ENCODE peak calls at places on chromosomes 7 and 10, in four cellular contexts. A, Y, F and E are unnamed samples.

GRCh38 chr7:50724526-50725520 is 57.9 kb downstream of the GRB10 start:
- DNase-seq in A (no peak), Y (no peak), F (no peak), E (no peak)

GRCh38 chr7:18762189-18762588 is 266.6 kb downstream of the HDAC9 start:
- DNase-seq in A (no peak), Y (peak; percentile 21), F (no peak), E (no peak)

GRCh38 chr7:12524794-12525386 is 45.6 kb upstream of the SCIN start:
- DNase-seq in A (no peak), Y (no peak), F (no peak), E (no peak)

GRCh38 chr7:136133491-136133990 is 156.4 kb upstream of the MTPN start:
- DNase-seq in A (no peak), Y (no peak), F (no peak), E (no peak)

GRCh38 chr7:139776486-139777303 is 1.1 kb downstream of the HIPK2 start:
- DNase-seq in A (peak; percentile 36), Y (peak; percentile 46), F (no peak), E (no peak)

GRCh38 chr10:59287587-59287986 is 74.8 kb downstream of the FAM13C start:
- DNase-seq in A (no peak), Y (no peak), F (no peak), E (no peak)

GRCh38 chr10:1604246-1604645 is 133.1 kb downstream of the ADARB2 start:
- DNase-seq in A (no peak), Y (no peak), F (no peak), E (no peak)

GRCh38 chr10:49414496-49414895 is 18.6 kb upstream of the DRGX start:
- DNase-seq in A (no peak), Y (peak; percentile 37), F (no peak), E (no peak)

GRCh38 chr10:97618285-97618684 is 15.0 kb downstream of the MORN4 start:
- DNase-seq in A (no peak), Y (no peak), F (no peak), E (no peak)

GRCh38 chr7:36021367-36021766 is 131.7 kb upstream of the EEPD1 start:
- DNase-seq in A (no peak), Y (no peak), F (no peak), E (no peak)

DNA sequence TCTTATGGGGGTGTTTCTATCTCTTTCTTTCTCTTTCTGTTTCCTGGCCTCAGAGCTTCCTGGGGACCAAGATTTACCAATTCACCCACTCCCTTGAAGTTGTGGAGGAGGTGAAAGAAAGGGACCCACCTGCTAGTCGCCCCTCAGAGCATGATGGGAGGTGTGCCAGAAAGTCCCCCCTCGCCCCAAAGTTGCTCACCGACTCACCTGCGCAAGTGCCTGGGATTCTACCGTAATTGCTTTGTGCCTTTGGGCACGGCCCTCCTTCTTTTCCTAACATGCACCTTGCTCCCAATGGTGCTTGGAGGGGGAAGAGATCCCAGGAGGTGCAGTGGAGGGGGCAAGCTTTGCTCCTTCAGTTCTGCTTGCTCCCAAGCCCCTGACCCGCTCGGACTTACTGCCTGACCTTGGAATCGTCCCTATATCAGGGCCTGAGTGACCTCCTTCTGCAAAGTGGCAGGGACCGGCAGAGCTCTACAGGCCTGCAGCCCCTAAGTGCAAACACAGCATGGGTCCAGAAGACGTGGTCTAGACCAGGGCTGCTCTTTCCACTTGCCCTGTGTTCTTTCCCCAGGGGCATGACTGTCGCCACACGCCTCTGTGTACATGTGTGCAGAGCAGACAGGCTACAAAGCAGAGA is 12.2 kb downstream of the AQP1 start:
- DNase-seq in A (peak; percentile 3), Y (peak; percentile 1), F (no peak), E (peak; percentile 5)
- TF ChIP-seq POLR2A in A (no peak), Y (no peak), F (no peak), E (no peak)

GRCh38 chr10:13891542-13892431 is 305.0 kb downstream of the PRPF18 start:
- DNase-seq in A (no peak), Y (no peak), F (no peak), E (no peak)

GRCh38 chr10:13890617-13891541 is 304.1 kb downstream of the PRPF18 start:
- DNase-seq in A (no peak), Y (peak; percentile 50), F (peak; percentile 40), E (no peak)

GRCh38 chr10:13893926-13894325 is 307.2 kb downstream of the PRPF18 start:
- DNase-seq in A (no peak), Y (no peak), F (no peak), E (no peak)

GRCh38 chr10:13892871-13893270 is 306.1 kb downstream of the PRPF18 start:
- DNase-seq in A (no peak), Y (no peak), F (no peak), E (no peak)

GRCh38 chr10:13890233-13890616 is 303.5 kb downstream of the PRPF18 start:
- DNase-seq in A (no peak), Y (no peak), F (no peak), E (no peak)
- TF ChIP-seq POLR2A in A (no peak), Y (no peak), F (no peak), E (no peak)

GRCh38 chr7:1620835-1621234 is 49.2 kb upstream of the ELFN1 start:
- DNase-seq in A (no peak), Y (no peak), F (no peak), E (no peak)

GRCh38 chr7:1619152-1620079 is 49.6 kb upstream of the PSMG3 start:
- DNase-seq in A (no peak), Y (no peak), F (no peak), E (no peak)

GRCh38 chr7:1617957-1618356 is 48.1 kb upstream of the PSMG3 start:
- DNase-seq in A (no peak), Y (no peak), F (no peak), E (no peak)

GRCh38 chr7:1616741-1617140 is 46.9 kb upstream of the PSMG3 start:
- DNase-seq in A (no peak), Y (no peak), F (no peak), E (no peak)

GRCh38 chr7:1618475-1618874 is 48.6 kb upstream of the PSMG3 start:
- DNase-seq in A (no peak), Y (no peak), F (no peak), E (no peak)
- TF ChIP-seq POLR2A in A (no peak), Y (no peak), F (no peak), E (no peak)

GRCh38 chr7:45111298-45112223 is at the start of gene TBRG4:
- DNase-seq in A (peak; percentile 96), Y (peak; percentile 95), F (peak; percentile 94), E (peak; percentile 92)
- TF ChIP-seq POLR2A in A (peak; percentile 98), Y (peak; percentile 95), F (peak; percentile 90), E (peak; percentile 97)

GRCh38 chr10:5938291-5938690 is 39.1 kb downstream of the IL15RA start:
- DNase-seq in A (no peak), Y (no peak), F (no peak), E (no peak)

GRCh38 chr10:5937016-5937415 is 40.3 kb downstream of the IL15RA start:
- DNase-seq in A (no peak), Y (no peak), F (no peak), E (no peak)

GRCh38 chr10:5932345-5932744 is 42.3 kb downstream of the FBH1 start:
- DNase-seq in A (no peak), Y (peak; percentile 39), F (peak; percentile 79), E (no peak)

GRCh38 chr10:5933909-5934546 is 43.3 kb downstream of the IL15RA start:
- DNase-seq in A (no peak), Y (no peak), F (no peak), E (no peak)

DNA sequence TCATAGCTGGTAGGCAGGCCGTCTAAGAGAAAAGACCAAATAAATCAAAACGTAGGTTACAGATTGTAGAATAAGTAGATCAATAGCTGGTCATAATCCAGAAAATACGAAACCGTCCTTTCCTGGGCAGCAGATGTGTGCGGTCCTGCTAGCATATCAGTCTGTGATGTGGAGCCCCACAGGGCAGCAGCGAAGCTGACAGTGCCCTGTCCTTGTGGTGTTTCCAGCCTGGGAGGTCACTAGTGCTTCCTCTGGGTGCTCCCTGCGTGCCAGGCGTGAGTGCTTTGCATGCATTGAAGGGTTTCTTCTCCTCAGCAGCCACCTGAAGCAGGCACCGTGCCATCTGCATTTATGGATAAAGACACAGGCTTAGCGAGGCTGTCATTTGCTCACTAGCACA is 41.7 kb downstream of the IL15RA start:
- DNase-seq in A (no peak), Y (no peak), F (no peak), E (no peak)
- TF ChIP-seq POLR2A in A (no peak), Y (no peak), F (no peak), E (no peak)

GRCh38 chr10:62590305-62590704 is 214.2 kb upstream of the ADO start:
- DNase-seq in A (no peak), Y (no peak), F (no peak), E (no peak)
- TF ChIP-seq POLR2A in A (no peak), Y (no peak), F (no peak), E (no peak)

DNA sequence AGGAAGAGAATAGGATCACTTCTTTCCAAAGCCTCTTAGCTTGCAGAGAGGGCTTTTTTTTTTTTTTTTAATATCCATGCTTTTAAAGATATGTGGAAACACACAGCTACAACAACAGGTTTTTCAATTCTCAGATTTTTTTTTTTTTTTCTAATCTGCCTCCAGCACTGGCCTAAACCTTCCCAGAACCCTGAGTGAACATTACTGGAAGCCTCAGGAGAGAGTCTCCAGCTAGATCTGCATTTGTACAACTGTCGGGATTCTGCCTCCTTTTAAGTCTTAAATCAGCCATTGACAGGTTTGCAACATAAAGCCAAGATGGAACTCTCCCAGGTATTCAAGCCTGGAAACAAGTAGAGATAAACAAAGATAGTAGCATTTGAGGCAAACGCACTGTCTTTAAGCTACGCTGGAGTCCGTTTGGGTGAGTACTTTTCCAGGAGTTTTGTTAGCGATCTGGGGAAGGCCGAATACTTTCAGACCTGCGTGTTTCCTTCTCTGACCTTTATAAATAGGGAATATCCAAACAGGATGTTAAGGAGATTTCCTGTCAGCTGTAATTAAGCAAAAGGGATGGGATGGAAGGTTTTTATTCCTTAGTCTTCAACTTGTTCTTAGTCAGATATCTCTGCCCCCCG is 317.1 kb upstream of the FZD8 start:
- DNase-seq in A (no peak), Y (no peak), F (no peak), E (no peak)
- TF ChIP-seq POLR2A in A (no peak), Y (no peak), F (no peak), E (no peak)

GRCh38 chr7:23475579-23475844 is 5.2 kb upstream of the IGF2BP3 start:
- DNase-seq in A (no peak), Y (no peak), F (no peak), E (no peak)

GRCh38 chr7:23474829-23475578 is 4.7 kb upstream of the IGF2BP3 start:
- DNase-seq in A (no peak), Y (no peak), F (no peak), E (no peak)

GRCh38 chr7:23472974-23473847 is 2.9 kb upstream of the IGF2BP3 start:
- DNase-seq in A (no peak), Y (no peak), F (no peak), E (no peak)

GRCh38 chr7:23473848-23474097 is 3.5 kb upstream of the IGF2BP3 start:
- DNase-seq in A (no peak), Y (no peak), F (no peak), E (no peak)

DNA sequence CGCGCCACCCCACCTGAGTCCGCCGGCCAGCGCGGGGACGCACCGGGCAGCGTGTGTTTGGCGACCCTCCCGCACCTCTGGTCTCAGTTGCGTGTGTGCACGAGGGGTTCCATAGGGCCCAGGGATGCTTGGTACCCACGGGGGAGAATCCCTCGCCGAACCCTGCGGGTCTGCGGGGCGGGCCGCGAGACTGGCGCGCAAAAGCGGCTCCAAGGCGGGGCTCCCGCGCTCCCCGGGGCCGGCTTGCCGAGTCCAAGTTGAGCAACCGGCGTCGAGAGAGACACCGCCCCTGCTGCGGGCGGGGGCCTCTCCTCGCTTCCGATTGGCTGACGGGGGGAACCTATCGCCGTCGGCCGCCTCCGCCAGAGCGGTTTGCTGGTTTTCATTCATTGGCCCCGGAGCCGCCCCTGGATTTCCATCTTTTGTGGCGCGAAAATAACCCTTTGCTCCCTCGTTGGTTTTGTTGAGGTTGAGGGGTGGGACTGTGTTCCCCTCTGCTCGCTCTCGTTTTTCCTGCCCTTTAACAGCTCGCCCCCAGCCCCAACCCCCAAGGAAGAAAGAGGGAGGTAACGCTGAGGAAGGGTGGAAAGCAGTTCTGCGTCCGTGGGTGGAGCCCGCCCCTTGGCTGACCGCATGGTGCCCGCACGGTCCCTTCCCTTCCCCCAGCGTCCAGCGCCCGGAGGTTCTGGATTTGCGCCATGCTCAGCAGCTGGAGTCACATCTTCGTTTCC is 4.0 kb upstream of the IGF2BP3 start:
- DNase-seq in A (peak; percentile 77), Y (peak; percentile 54), F (peak; percentile 29), E (peak; percentile 72)
- TF ChIP-seq POLR2A in A (no peak), Y (no peak), F (no peak), E (peak; percentile 67)